ENCODE peak calls at places on chromosomes 3 and 15, in eight cellular contexts. C is EH; B is activated CD8-positive, alpha-beta memory T cell treated with anti-CD3 and anti-CD28 coated beads for 4 hours; Q is mesendoderm; D is T-helper 1 cell; P is fibroblast of the conjunctiva; Y is Kasumi-1; L is activated gamma-delta T cell treated with Interleukin-2 at 50 U/mL for 16 hours. H is an unnamed sample.

GRCh38 chr15:57820119-57820518 is 113.6 kb downstream of the POLR2M start:
- DNase-seq in C (peak), B (no peak), Q (peak), D (no peak), P (no peak), Y (no peak), L (no peak), H (peak)

GRCh38 chr3:108088697-108089096 is 2.1 kb downstream of the CD47 start:
- DNase-seq in C (peak), B (no peak), Q (no peak), D (no peak), P (no peak), Y (no peak), L (no peak), H (peak)

GRCh38 chr3:15820911-15821310 is 23.1 kb upstream of the ANKRD28 start:
- DNase-seq in C (peak), B (no peak), Q (no peak), D (no peak), P (no peak), Y (no peak), L (no peak), H (peak)

GRCh38 chr3:50912746-50913145 is 238.0 kb downstream of the DOCK3 start:
- DNase-seq in C (no peak), B (no peak), Q (peak), D (no peak), P (no peak), Y (no peak), L (no peak), H (no peak)

GRCh38 chr15:85568261-85568808 is 187.9 kb downstream of the AKAP13 start:
- DNase-seq in C (no peak), B (no peak), Q (no peak), D (no peak), P (no peak), Y (no peak), L (no peak), H (no peak)

GRCh38 chr15:67146875-67147381 is 81.5 kb downstream of the SMAD3 start:
- DNase-seq in C (peak), B (no peak), Q (peak), D (no peak), P (no peak), Y (no peak), L (no peak), H (peak)

GRCh38 chr3:189842681-189843602 is 211.8 kb downstream of the TP63 start:
- DNase-seq in C (no peak), B (no peak), Q (no peak), D (no peak), P (no peak), Y (no peak), L (no peak), H (no peak)

GRCh38 chr15:83413054-83413719 is 34.0 kb upstream of the SH3GL3 start:
- DNase-seq in C (no peak), B (no peak), Q (no peak), D (no peak), P (no peak), Y (no peak), L (no peak), H (no peak)

GRCh38 chr15:79849789-79850188 is 47.0 kb downstream of the MTHFS start:
- DNase-seq in C (peak), B (no peak), Q (peak), D (no peak), P (peak), Y (peak), L (no peak), H (peak)

GRCh38 chr3:25423780-25424179 is 4.3 kb upstream of the RARB start:
- DNase-seq in C (peak), B (no peak), Q (peak), D (no peak), P (peak), Y (no peak), L (no peak), H (peak)

GRCh38 chr3:112042842-112043280 is 8.3 kb downstream of the TMPRSS7 start:
- DNase-seq in C (no peak), B (no peak), Q (no peak), D (no peak), P (no peak), Y (no peak), L (no peak), H (no peak)

GRCh38 chr15:89068325-89068784 is 19.9 kb upstream of the ABHD2 start:
- DNase-seq in C (peak), B (peak), Q (no peak), D (no peak), P (peak), Y (peak), L (no peak), H (peak)

GRCh38 chr3:193847402-193847801 is 254.4 kb downstream of the OPA1 start:
- DNase-seq in C (no peak), B (no peak), Q (no peak), D (no peak), P (no peak), Y (no peak), L (no peak), H (no peak)

GRCh38 chr3:49719214-49719884 is at the start of gene AMIGO3:
- DNase-seq in C (peak), B (peak), Q (peak), D (peak), P (peak), Y (peak), L (peak), H (peak)

GRCh38 chr3:25429441-25429907 is 1.4 kb downstream of the RARB start:
- DNase-seq in C (peak), B (no peak), Q (no peak), D (no peak), P (no peak), Y (no peak), L (no peak), H (no peak)

GRCh38 chr15:41289953-41290352 is 42.4 kb downstream of the OIP5 start:
- DNase-seq in C (no peak), B (no peak), Q (no peak), D (no peak), P (no peak), Y (no peak), L (no peak), H (no peak)

H was measured in EL.